ENCODE peak calls at places on chromosome 10, in six cellular contexts. One of them, this sample, is unnamed.

GRCh38 chr10:110498982-110499795 is 1.5 kb downstream of the DUSP5 start:
- DNase-seq in cardiac fibroblast: peak; percentile 73
- DNase-seq in upper lobe of right lung: no peak
- DNase-seq in brain microvascular endothelial cell: no peak
- DNase-seq in fibroblast of lung: peak; percentile 69
- DNase-seq in ovary: no peak
- DNase-seq in this sample: no peak

GRCh38 chr10:113381906-113382562 is 170.8 kb upstream of the HABP2 start:
- DNase-seq in cardiac fibroblast: peak; percentile 73
- DNase-seq in upper lobe of right lung: no peak
- DNase-seq in brain microvascular endothelial cell: peak; percentile 81
- DNase-seq in fibroblast of lung: peak; percentile 67
- DNase-seq in ovary: no peak
- DNase-seq in this sample: no peak

GRCh38 chr10:30219977-30220751 is 128.9 kb downstream of the MTPAP start:
- DNase-seq in cardiac fibroblast: peak; percentile 60
- DNase-seq in upper lobe of right lung: no peak
- DNase-seq in brain microvascular endothelial cell: peak; percentile 34
- DNase-seq in fibroblast of lung: peak; percentile 39
- DNase-seq in ovary: no peak
- DNase-seq in this sample: no peak

GRCh38 chr10:4515711-4516110 is 310.3 kb upstream of the AKR1E2 start:
- DNase-seq in cardiac fibroblast: no peak
- DNase-seq in upper lobe of right lung: no peak
- DNase-seq in brain microvascular endothelial cell: no peak
- DNase-seq in fibroblast of lung: no peak
- DNase-seq in ovary: no peak
- DNase-seq in this sample: no peak

GRCh38 chr10:81127931-81128330 is 590.2 kb downstream of the SH2D4B start:
- DNase-seq in cardiac fibroblast: no peak
- DNase-seq in upper lobe of right lung: no peak
- DNase-seq in brain microvascular endothelial cell: no peak
- DNase-seq in fibroblast of lung: no peak
- DNase-seq in ovary: no peak
- DNase-seq in this sample: no peak

GRCh38 chr10:71280825-71281224 is 38.2 kb upstream of the SLC29A3 start:
- DNase-seq in cardiac fibroblast: no peak
- DNase-seq in upper lobe of right lung: no peak
- DNase-seq in brain microvascular endothelial cell: no peak
- DNase-seq in fibroblast of lung: no peak
- DNase-seq in ovary: no peak
- DNase-seq in this sample: no peak

GRCh38 chr10:124259139-124259825 is 159.4 kb downstream of the OAT start:
- DNase-seq in cardiac fibroblast: peak; percentile 27
- DNase-seq in upper lobe of right lung: no peak
- DNase-seq in brain microvascular endothelial cell: peak; percentile 18
- DNase-seq in fibroblast of lung: no peak
- DNase-seq in ovary: no peak
- DNase-seq in this sample: no peak

GRCh38 chr10:116385994-116386809 is 41.4 kb upstream of the PNLIPRP3 start:
- DNase-seq in cardiac fibroblast: peak; percentile 62
- DNase-seq in upper lobe of right lung: no peak
- DNase-seq in brain microvascular endothelial cell: peak; percentile 29
- DNase-seq in fibroblast of lung: peak; percentile 23
- DNase-seq in ovary: no peak
- DNase-seq in this sample: peak; percentile 31

GRCh38 chr10:45653454-45653853 is 19.1 kb downstream of the ZFAND4 start:
- DNase-seq in cardiac fibroblast: no peak
- DNase-seq in upper lobe of right lung: no peak
- DNase-seq in brain microvascular endothelial cell: no peak
- DNase-seq in fibroblast of lung: no peak
- DNase-seq in ovary: no peak
- DNase-seq in this sample: no peak

GRCh38 chr10:124576526-124577420 is 115.2 kb downstream of the LHPP start:
- DNase-seq in cardiac fibroblast: no peak
- DNase-seq in upper lobe of right lung: no peak
- DNase-seq in brain microvascular endothelial cell: no peak
- DNase-seq in fibroblast of lung: no peak
- DNase-seq in ovary: no peak
- DNase-seq in this sample: no peak

GRCh38 chr10:124681626-124682552 is 62.3 kb downstream of the FAM53B start:
- DNase-seq in cardiac fibroblast: no peak
- DNase-seq in upper lobe of right lung: no peak
- DNase-seq in brain microvascular endothelial cell: no peak
- DNase-seq in fibroblast of lung: no peak
- DNase-seq in ovary: no peak
- DNase-seq in this sample: no peak

GRCh38 chr10:125028291-125028867 is 86.5 kb downstream of the ZRANB1 start:
- DNase-seq in cardiac fibroblast: peak; percentile 36
- DNase-seq in upper lobe of right lung: no peak
- DNase-seq in brain microvascular endothelial cell: no peak
- DNase-seq in fibroblast of lung: peak; percentile 56
- DNase-seq in ovary: no peak
- DNase-seq in this sample: no peak

GRCh38 chr10:112962343-112962742 is 12.3 kb downstream of the TCF7L2 start:
- DNase-seq in cardiac fibroblast: no peak
- DNase-seq in upper lobe of right lung: no peak
- DNase-seq in brain microvascular endothelial cell: no peak
- DNase-seq in fibroblast of lung: no peak
- DNase-seq in ovary: no peak
- DNase-seq in this sample: no peak

GRCh38 chr10:792083-792791 is 102.8 kb upstream of the DIP2C start:
- DNase-seq in cardiac fibroblast: no peak
- DNase-seq in upper lobe of right lung: no peak
- DNase-seq in brain microvascular endothelial cell: no peak
- DNase-seq in fibroblast of lung: no peak
- DNase-seq in ovary: peak; percentile 0
- DNase-seq in this sample: no peak

GRCh38 chr10:93826355-93826754 is 67.4 kb upstream of the SLC35G1 start:
- DNase-seq in cardiac fibroblast: no peak
- DNase-seq in upper lobe of right lung: no peak
- DNase-seq in brain microvascular endothelial cell: peak; percentile 18
- DNase-seq in fibroblast of lung: peak; percentile 20
- DNase-seq in ovary: no peak
- DNase-seq in this sample: peak; percentile 9

GRCh38 chr10:43461950-43462349 is 25.0 kb downstream of the ZNF487 start:
- DNase-seq in cardiac fibroblast: peak; percentile 93
- DNase-seq in upper lobe of right lung: no peak
- DNase-seq in brain microvascular endothelial cell: peak; percentile 58
- DNase-seq in fibroblast of lung: peak; percentile 69
- DNase-seq in ovary: no peak
- DNase-seq in this sample: peak; percentile 87

GRCh38 chr10:100621360-100622205 is 85.8 kb downstream of the HIF1AN start:
- DNase-seq in cardiac fibroblast: peak; percentile 6
- DNase-seq in upper lobe of right lung: peak; percentile 30
- DNase-seq in brain microvascular endothelial cell: no peak
- DNase-seq in fibroblast of lung: peak; percentile 2
- DNase-seq in ovary: no peak
- DNase-seq in this sample: no peak

DNA sequence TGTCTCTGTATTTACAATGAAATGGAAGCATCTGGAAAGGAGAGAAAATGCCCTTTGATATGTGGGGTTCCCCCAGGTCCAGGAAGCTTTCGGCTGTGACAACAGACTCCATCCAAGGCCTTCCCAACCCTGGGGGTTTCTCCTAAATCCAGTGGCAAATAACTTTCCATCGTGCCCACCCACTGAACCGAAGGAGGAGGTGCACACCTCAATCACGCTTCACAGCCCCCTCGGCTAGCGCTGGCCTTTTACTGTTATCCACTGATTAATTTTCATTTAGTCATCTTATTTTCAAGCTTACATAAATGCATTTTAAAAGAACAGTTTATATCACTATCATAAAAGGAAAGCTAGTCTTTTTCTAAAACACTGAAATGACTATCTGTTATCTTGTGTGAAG is 286.8 kb upstream of the ZMIZ1 start:
- DNase-seq in cardiac fibroblast: no peak
- DNase-seq in upper lobe of right lung: no peak
- DNase-seq in brain microvascular endothelial cell: no peak
- DNase-seq in fibroblast of lung: no peak
- DNase-seq in ovary: no peak
- DNase-seq in this sample: no peak
- H3K4me3 ChIP-seq in cardiac fibroblast: no peak overlapping the region
- H3K4me3 ChIP-seq in upper lobe of right lung: no peak overlapping the region
- H3K4me3 ChIP-seq in brain microvascular endothelial cell: no peak overlapping the region
- H3K4me3 ChIP-seq in fibroblast of lung: no peak overlapping the region
- H3K4me3 ChIP-seq in ovary: no peak overlapping the region
- H3K4me3 ChIP-seq in this sample: no peak overlapping the region

GRCh38 chr10:126463306-126463705 is 75.0 kb upstream of the ADAM12 start:
- DNase-seq in cardiac fibroblast: no peak
- DNase-seq in upper lobe of right lung: no peak
- DNase-seq in brain microvascular endothelial cell: no peak
- DNase-seq in fibroblast of lung: no peak
- DNase-seq in ovary: no peak
- DNase-seq in this sample: no peak

GRCh38 chr10:126468467-126468866 is 80.2 kb upstream of the ADAM12 start:
- DNase-seq in cardiac fibroblast: no peak
- DNase-seq in upper lobe of right lung: no peak
- DNase-seq in brain microvascular endothelial cell: no peak
- DNase-seq in fibroblast of lung: no peak
- DNase-seq in ovary: no peak
- DNase-seq in this sample: no peak

GRCh38 chr10:126469692-126470091 is 81.4 kb upstream of the ADAM12 start:
- DNase-seq in cardiac fibroblast: no peak
- DNase-seq in upper lobe of right lung: no peak
- DNase-seq in brain microvascular endothelial cell: no peak
- DNase-seq in fibroblast of lung: no peak
- DNase-seq in ovary: no peak
- DNase-seq in this sample: no peak

GRCh38 chr10:126468876-126469643 is 80.8 kb upstream of the ADAM12 start:
- DNase-seq in cardiac fibroblast: peak; percentile 34
- DNase-seq in upper lobe of right lung: no peak
- DNase-seq in brain microvascular endothelial cell: peak; percentile 68
- DNase-seq in fibroblast of lung: peak; percentile 77
- DNase-seq in ovary: no peak
- DNase-seq in this sample: peak; percentile 87

GRCh38 chr10:126465771-126466170 is 77.5 kb upstream of the ADAM12 start:
- DNase-seq in cardiac fibroblast: no peak
- DNase-seq in upper lobe of right lung: no peak
- DNase-seq in brain microvascular endothelial cell: no peak
- DNase-seq in fibroblast of lung: no peak
- DNase-seq in ovary: no peak
- DNase-seq in this sample: no peak
- TF ChIP-seq CTCF in cardiac fibroblast: no peak
- TF ChIP-seq CTCF in upper lobe of right lung: no peak
- TF ChIP-seq CTCF in brain microvascular endothelial cell: no peak
- TF ChIP-seq CTCF in fibroblast of lung: peak; percentile 8
- TF ChIP-seq CTCF in ovary: no peak
- TF ChIP-seq CTCF in this sample: no peak

DNA sequence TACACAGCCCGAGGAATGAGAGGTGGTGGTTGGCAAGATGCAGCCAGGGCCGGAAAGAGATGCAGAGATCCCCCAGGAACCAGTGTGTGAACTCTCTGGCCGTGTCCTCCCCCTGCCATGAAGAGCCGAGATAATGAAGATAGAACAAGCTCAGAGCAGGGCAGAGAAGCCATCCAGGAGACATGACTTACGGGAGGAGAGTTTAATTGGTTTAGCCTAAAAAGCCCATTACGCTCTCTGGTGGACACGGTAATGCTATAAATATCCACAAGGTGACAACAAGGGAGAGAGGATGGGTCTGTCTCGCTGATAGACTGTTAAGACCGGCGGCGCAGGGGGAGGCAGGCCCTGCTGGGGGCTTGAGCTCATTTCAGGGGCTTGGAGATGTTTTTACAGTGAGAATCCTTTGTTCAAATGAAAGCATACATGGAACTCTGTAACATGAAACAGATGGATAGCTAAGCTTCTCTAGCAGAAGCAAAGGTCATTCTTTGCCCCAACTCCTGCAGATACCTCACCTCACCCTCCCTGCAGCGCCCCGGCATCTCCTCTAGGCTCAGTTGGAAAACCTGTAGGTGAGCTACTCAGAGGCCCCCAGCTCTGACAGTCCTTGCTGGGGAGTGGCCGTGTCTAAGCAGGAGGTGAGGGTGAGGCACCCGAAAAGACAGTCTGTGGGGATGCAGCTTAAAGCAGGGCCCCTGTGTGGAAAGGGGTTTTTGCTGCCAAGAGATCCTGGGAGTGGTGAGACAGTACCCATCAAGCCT is 40.8 kb upstream of the LOXL4 start:
- DNase-seq in cardiac fibroblast: no peak
- DNase-seq in upper lobe of right lung: no peak
- DNase-seq in brain microvascular endothelial cell: no peak
- DNase-seq in fibroblast of lung: no peak
- DNase-seq in ovary: no peak
- DNase-seq in this sample: no peak
- H3K4me3 ChIP-seq in cardiac fibroblast: no peak overlapping the region
- H3K4me3 ChIP-seq in upper lobe of right lung: no peak overlapping the region
- H3K4me3 ChIP-seq in brain microvascular endothelial cell: peak overlapping the region; percentile 39
- H3K4me3 ChIP-seq in fibroblast of lung: peak overlapping the region; percentile 19
- H3K4me3 ChIP-seq in ovary: no peak overlapping the region
- H3K4me3 ChIP-seq in this sample: no peak overlapping the region

GRCh38 chr10:79505771-79506351 is 6.5 kb upstream of the EIF5AL1 start:
- DNase-seq in cardiac fibroblast: no peak
- DNase-seq in upper lobe of right lung: no peak
- DNase-seq in brain microvascular endothelial cell: no peak
- DNase-seq in fibroblast of lung: no peak
- DNase-seq in ovary: no peak
- DNase-seq in this sample: no peak

GRCh38 chr10:79496896-79497295 is 15.4 kb upstream of the EIF5AL1 start:
- DNase-seq in cardiac fibroblast: no peak
- DNase-seq in upper lobe of right lung: no peak
- DNase-seq in brain microvascular endothelial cell: no peak
- DNase-seq in fibroblast of lung: no peak
- DNase-seq in ovary: no peak
- DNase-seq in this sample: no peak

GRCh38 chr10:79498431-79498830 is 13.9 kb upstream of the EIF5AL1 start:
- DNase-seq in cardiac fibroblast: no peak
- DNase-seq in upper lobe of right lung: no peak
- DNase-seq in brain microvascular endothelial cell: no peak
- DNase-seq in fibroblast of lung: no peak
- DNase-seq in ovary: no peak
- DNase-seq in this sample: no peak

GRCh38 chr10:79507436-79508167 is 4.7 kb upstream of the EIF5AL1 start:
- DNase-seq in cardiac fibroblast: no peak
- DNase-seq in upper lobe of right lung: no peak
- DNase-seq in brain microvascular endothelial cell: no peak
- DNase-seq in fibroblast of lung: no peak
- DNase-seq in ovary: no peak
- DNase-seq in this sample: no peak

DNA sequence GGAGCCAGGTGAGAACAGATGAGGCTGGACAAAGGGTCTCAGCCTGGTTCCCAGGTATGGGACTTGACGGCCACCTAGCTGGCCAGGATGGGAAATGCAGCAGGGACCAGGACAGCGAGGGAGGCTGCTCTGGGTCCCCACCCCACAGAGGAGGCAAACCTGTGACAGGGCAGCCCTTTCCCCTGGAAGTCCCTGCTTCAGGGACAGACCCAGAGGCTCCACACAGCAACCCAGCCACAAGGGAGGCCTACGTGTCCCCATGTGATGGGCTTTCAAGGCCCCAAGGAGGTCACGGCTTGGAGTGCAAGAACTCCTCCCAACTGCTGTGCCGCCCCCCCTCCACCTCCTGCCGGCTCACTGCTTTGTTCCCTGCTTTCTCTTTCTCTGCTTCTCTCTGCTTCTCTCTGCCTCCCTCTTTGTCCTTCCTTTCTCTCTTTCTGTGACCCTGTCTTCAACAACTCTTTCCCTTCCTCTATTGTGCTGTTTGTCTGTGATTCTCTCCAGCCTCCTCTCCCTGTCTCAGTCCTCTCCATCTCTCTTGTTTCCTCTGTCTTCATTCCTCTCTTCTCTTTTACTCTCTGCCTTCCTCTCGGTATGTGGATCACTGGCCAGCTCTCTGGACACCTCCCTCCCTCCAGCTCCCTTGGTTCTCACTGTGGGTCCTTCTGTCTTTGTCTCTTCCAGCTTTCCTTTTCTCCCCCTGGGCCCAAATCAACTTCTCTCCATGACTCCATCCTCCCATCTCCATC is 9.6 kb upstream of the EIF5AL1 start:
- DNase-seq in cardiac fibroblast: peak; percentile 23
- DNase-seq in upper lobe of right lung: no peak
- DNase-seq in brain microvascular endothelial cell: no peak
- DNase-seq in fibroblast of lung: no peak
- DNase-seq in ovary: peak; percentile 47
- DNase-seq in this sample: no peak
- TF ChIP-seq CTCF in cardiac fibroblast: peak; percentile 53
- TF ChIP-seq CTCF in upper lobe of right lung: peak; percentile 33
- TF ChIP-seq CTCF in brain microvascular endothelial cell: peak; percentile 61
- TF ChIP-seq CTCF in fibroblast of lung: peak; percentile 39
- TF ChIP-seq CTCF in ovary: peak; percentile 30
- TF ChIP-seq CTCF in this sample: peak; percentile 50